ENCODE peak calls at places on chromosomes 7 and 10, in nine cellular contexts. V, Z, M, U, F, P, T, A and B are unnamed samples.

GRCh38 chr7:127652333-127653248 is 597 bp downstream of the SND1 start:
- DNase-seq in V (no peak), Z (no peak), M (no peak), U (no peak), F (peak), P (peak), T (no peak), A (peak), B (no peak)

GRCh38 chr10:92204238-92204637 is 86.6 kb downstream of the CPEB3 start:
- DNase-seq in V (no peak), Z (no peak), M (no peak), U (no peak), F (no peak), P (no peak), T (no peak), A (peak), B (no peak)

GRCh38 chr7:45324683-45325237 is 167.2 kb downstream of the RAMP3 start:
- DNase-seq in V (no peak), Z (no peak), M (no peak), U (no peak), F (no peak), P (no peak), T (no peak), A (no peak), B (no peak)

GRCh38 chr7:1842321-1843221 is 172.5 kb downstream of the ELFN1 start:
- DNase-seq in V (peak), Z (peak), M (no peak), U (no peak), F (no peak), P (peak), T (peak), A (no peak), B (no peak)

GRCh38 chr7:101420436-101420835 is 57.8 kb downstream of the COL26A1 start:
- DNase-seq in V (no peak), Z (no peak), M (no peak), U (no peak), F (no peak), P (no peak), T (no peak), A (no peak), B (no peak)

GRCh38 chr10:128077155-128077875 is 48.9 kb downstream of the MKI67 start:
- DNase-seq in V (no peak), Z (no peak), M (no peak), U (no peak), F (no peak), P (no peak), T (peak), A (no peak), B (no peak)

GRCh38 chr7:149460493-149461330 is at the start of gene ZNF777:
- DNase-seq in V (peak), Z (peak), M (peak), U (no peak), F (peak), P (peak), T (peak), A (peak), B (peak)

GRCh38 chr10:79220296-79220695 is 127.0 kb upstream of the PPIF start:
- DNase-seq in V (no peak), Z (no peak), M (no peak), U (no peak), F (no peak), P (no peak), T (no peak), A (no peak), B (no peak)

GRCh38 chr7:130489140-130489967 is 2.5 kb upstream of the MEST start:
- DNase-seq in V (no peak), Z (no peak), M (no peak), U (no peak), F (no peak), P (peak), T (no peak), A (no peak), B (no peak)

GRCh38 chr10:43824934-43825333 is 176.3 kb upstream of the ZNF32 start:
- DNase-seq in V (peak), Z (peak), M (no peak), U (no peak), F (no peak), P (peak), T (no peak), A (no peak), B (no peak)

GRCh38 chr10:47137311-47137851 is 162.6 kb upstream of the GDF10 start:
- DNase-seq in V (no peak), Z (no peak), M (no peak), U (no peak), F (peak), P (peak), T (no peak), A (no peak), B (no peak)

GRCh38 chr7:128985660-128986059 is 47.9 kb downstream of the IRF5 start:
- DNase-seq in V (no peak), Z (no peak), M (no peak), U (no peak), F (no peak), P (no peak), T (no peak), A (no peak), B (no peak)